ENCODE peak calls at places on chromosomes 11 and 22, in eight cellular contexts. One of them, this sample, is unnamed.

GRCh38 chr11:14638561-14638960 is 5.0 kb upstream of the PDE3B start:
- DNase-seq in brain microvascular endothelial cell: no peak
- DNase-seq in A549: no peak
- DNase-seq in suprapubic skin: no peak
- DNase-seq in choroid plexus epithelial cell: no peak
- DNase-seq in endodermal cell: no peak
- DNase-seq in epithelial cell of proximal tubule: no peak
- DNase-seq in GM23338: no peak
- DNase-seq in this sample: no peak

GRCh38 chr11:117908261-117908895 is 20.8 kb downstream of the TMPRSS13 start:
- DNase-seq in brain microvascular endothelial cell: no peak
- DNase-seq in A549: no peak
- DNase-seq in suprapubic skin: peak
- DNase-seq in choroid plexus epithelial cell: no peak
- DNase-seq in endodermal cell: peak
- DNase-seq in epithelial cell of proximal tubule: no peak
- DNase-seq in GM23338: no peak
- DNase-seq in this sample: no peak

GRCh38 chr22:26406118-26406517 is 22.9 kb upstream of the ASPHD2 start:
- DNase-seq in brain microvascular endothelial cell: peak
- DNase-seq in A549: peak
- DNase-seq in suprapubic skin: no peak
- DNase-seq in choroid plexus epithelial cell: peak
- DNase-seq in endodermal cell: no peak
- DNase-seq in epithelial cell of proximal tubule: no peak
- DNase-seq in GM23338: peak
- DNase-seq in this sample: peak

GRCh38 chr11:108733479-108734116 is 68.7 kb downstream of the DDX10 start:
- DNase-seq in brain microvascular endothelial cell: peak
- DNase-seq in A549: no peak
- DNase-seq in suprapubic skin: no peak
- DNase-seq in choroid plexus epithelial cell: peak
- DNase-seq in endodermal cell: no peak
- DNase-seq in epithelial cell of proximal tubule: peak
- DNase-seq in GM23338: peak
- DNase-seq in this sample: peak

GRCh38 chr11:86708671-86709070 is 36.3 kb upstream of the ME3 start:
- DNase-seq in brain microvascular endothelial cell: no peak
- DNase-seq in A549: no peak
- DNase-seq in suprapubic skin: no peak
- DNase-seq in choroid plexus epithelial cell: no peak
- DNase-seq in endodermal cell: no peak
- DNase-seq in epithelial cell of proximal tubule: no peak
- DNase-seq in GM23338: no peak
- DNase-seq in this sample: no peak

GRCh38 chr11:65224939-65225283 is 36.9 kb upstream of the POLA2 start:
- DNase-seq in brain microvascular endothelial cell: peak
- DNase-seq in A549: peak
- DNase-seq in suprapubic skin: no peak
- DNase-seq in choroid plexus epithelial cell: peak
- DNase-seq in endodermal cell: peak
- DNase-seq in epithelial cell of proximal tubule: no peak
- DNase-seq in GM23338: peak
- DNase-seq in this sample: peak

GRCh38 chr11:126682590-126682989 is 318.0 kb downstream of the KIRREL3 start:
- DNase-seq in brain microvascular endothelial cell: no peak
- DNase-seq in A549: no peak
- DNase-seq in suprapubic skin: no peak
- DNase-seq in choroid plexus epithelial cell: no peak
- DNase-seq in endodermal cell: no peak
- DNase-seq in epithelial cell of proximal tubule: no peak
- DNase-seq in GM23338: no peak
- DNase-seq in this sample: no peak

GRCh38 chr22:45149671-45150070 is 14.1 kb upstream of the NUP50 start:
- DNase-seq in brain microvascular endothelial cell: no peak
- DNase-seq in A549: no peak
- DNase-seq in suprapubic skin: no peak
- DNase-seq in choroid plexus epithelial cell: peak
- DNase-seq in endodermal cell: no peak
- DNase-seq in epithelial cell of proximal tubule: no peak
- DNase-seq in GM23338: no peak
- DNase-seq in this sample: peak

GRCh38 chr22:45268958-45269844 is 15.5 kb upstream of the UPK3A start:
- DNase-seq in brain microvascular endothelial cell: no peak
- DNase-seq in A549: peak
- DNase-seq in suprapubic skin: peak
- DNase-seq in choroid plexus epithelial cell: peak
- DNase-seq in endodermal cell: peak
- DNase-seq in epithelial cell of proximal tubule: no peak
- DNase-seq in GM23338: peak
- DNase-seq in this sample: peak

GRCh38 chr11:19018901-19019300 is 41.6 kb downstream of the MRGPRX2 start:
- DNase-seq in brain microvascular endothelial cell: no peak
- DNase-seq in A549: no peak
- DNase-seq in suprapubic skin: no peak
- DNase-seq in choroid plexus epithelial cell: no peak
- DNase-seq in endodermal cell: peak
- DNase-seq in epithelial cell of proximal tubule: no peak
- DNase-seq in GM23338: peak
- DNase-seq in this sample: no peak

GRCh38 chr11:94183886-94184264 is 55.2 kb downstream of the PANX1 start:
- DNase-seq in brain microvascular endothelial cell: peak
- DNase-seq in A549: peak
- DNase-seq in suprapubic skin: no peak
- DNase-seq in choroid plexus epithelial cell: peak
- DNase-seq in endodermal cell: peak
- DNase-seq in epithelial cell of proximal tubule: no peak
- DNase-seq in GM23338: peak
- DNase-seq in this sample: peak

GRCh38 chr22:23072035-23072910 is 2.0 kb downstream of the GNAZ start:
- DNase-seq in brain microvascular endothelial cell: no peak
- DNase-seq in A549: no peak
- DNase-seq in suprapubic skin: no peak
- DNase-seq in choroid plexus epithelial cell: no peak
- DNase-seq in endodermal cell: no peak
- DNase-seq in epithelial cell of proximal tubule: no peak
- DNase-seq in GM23338: no peak
- DNase-seq in this sample: no peak

GRCh38 chr22:32919629-32920028 is 118.1 kb downstream of the TIMP3 start:
- DNase-seq in brain microvascular endothelial cell: no peak
- DNase-seq in A549: no peak
- DNase-seq in suprapubic skin: no peak
- DNase-seq in choroid plexus epithelial cell: no peak
- DNase-seq in endodermal cell: no peak
- DNase-seq in epithelial cell of proximal tubule: no peak
- DNase-seq in GM23338: no peak
- DNase-seq in this sample: no peak

GRCh38 chr11:131945695-131946094 is 575.3 kb downstream of the NTM start:
- DNase-seq in brain microvascular endothelial cell: no peak
- DNase-seq in A549: no peak
- DNase-seq in suprapubic skin: no peak
- DNase-seq in choroid plexus epithelial cell: no peak
- DNase-seq in endodermal cell: no peak
- DNase-seq in epithelial cell of proximal tubule: no peak
- DNase-seq in GM23338: no peak
- DNase-seq in this sample: no peak

GRCh38 chr22:38235240-38235850 is 33.6 kb downstream of the MAFF start:
- DNase-seq in brain microvascular endothelial cell: no peak
- DNase-seq in A549: no peak
- DNase-seq in suprapubic skin: no peak
- DNase-seq in choroid plexus epithelial cell: no peak
- DNase-seq in endodermal cell: no peak
- DNase-seq in epithelial cell of proximal tubule: no peak
- DNase-seq in GM23338: no peak
- DNase-seq in this sample: no peak

GRCh38 chr22:38238519-38239051 is 34.2 kb downstream of the TMEM184B start:
- DNase-seq in brain microvascular endothelial cell: no peak
- DNase-seq in A549: no peak
- DNase-seq in suprapubic skin: no peak
- DNase-seq in choroid plexus epithelial cell: no peak
- DNase-seq in endodermal cell: no peak
- DNase-seq in epithelial cell of proximal tubule: no peak
- DNase-seq in GM23338: no peak
- DNase-seq in this sample: peak

GRCh38 chr22:38240734-38241252 is 32.0 kb downstream of the TMEM184B start:
- DNase-seq in brain microvascular endothelial cell: peak
- DNase-seq in A549: peak
- DNase-seq in suprapubic skin: no peak
- DNase-seq in choroid plexus epithelial cell: peak
- DNase-seq in endodermal cell: peak
- DNase-seq in epithelial cell of proximal tubule: no peak
- DNase-seq in GM23338: peak
- DNase-seq in this sample: peak

GRCh38 chr22:38236786-38237185 is 35.0 kb downstream of the MAFF start:
- DNase-seq in brain microvascular endothelial cell: no peak
- DNase-seq in A549: no peak
- DNase-seq in suprapubic skin: no peak
- DNase-seq in choroid plexus epithelial cell: no peak
- DNase-seq in endodermal cell: no peak
- DNase-seq in epithelial cell of proximal tubule: no peak
- DNase-seq in GM23338: no peak
- DNase-seq in this sample: no peak

DNA sequence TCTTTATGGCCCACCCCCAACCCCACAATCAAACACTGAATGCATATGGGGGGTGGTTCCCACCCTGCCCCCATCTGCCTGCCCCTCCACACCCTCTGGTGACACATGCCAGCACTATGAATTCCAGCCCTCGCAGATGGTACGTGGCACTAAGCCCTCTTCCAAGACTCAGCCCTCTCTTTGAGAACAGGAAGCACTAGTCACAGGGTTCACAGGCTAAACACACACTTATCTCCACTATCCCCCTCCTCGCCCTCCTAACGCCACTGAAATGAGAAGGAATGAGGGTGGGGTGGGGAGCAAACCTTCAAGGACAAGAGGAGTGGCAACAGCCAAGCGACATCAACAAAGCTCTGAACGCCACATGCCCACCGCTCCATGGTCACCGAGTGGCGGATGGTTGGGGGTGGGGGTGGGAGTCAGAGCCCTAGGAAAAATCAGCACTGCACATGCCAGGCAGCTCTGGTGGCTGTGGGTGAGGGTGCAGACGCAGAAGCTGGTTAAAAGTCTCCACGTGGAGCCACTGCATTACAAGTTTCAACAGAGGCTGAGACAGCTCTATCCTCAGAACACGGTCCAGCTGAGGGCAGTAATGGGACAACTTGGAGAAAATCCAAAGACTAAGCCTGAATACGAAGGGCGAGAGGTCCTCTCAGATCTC is 33.6 kb downstream of the TMEM184B start:
- DNase-seq in brain microvascular endothelial cell: peak
- DNase-seq in A549: peak
- DNase-seq in suprapubic skin: no peak
- DNase-seq in choroid plexus epithelial cell: peak
- DNase-seq in endodermal cell: no peak
- DNase-seq in epithelial cell of proximal tubule: no peak
- DNase-seq in GM23338: no peak
- DNase-seq in this sample: peak
- TF ChIP-seq CTCF in brain microvascular endothelial cell: peak
- TF ChIP-seq CTCF in A549: peak
- TF ChIP-seq CTCF in suprapubic skin: no peak
- TF ChIP-seq CTCF in choroid plexus epithelial cell: peak
- TF ChIP-seq CTCF in endodermal cell: no peak
- TF ChIP-seq CTCF in epithelial cell of proximal tubule: peak
- TF ChIP-seq CTCF in GM23338: no peak
- TF ChIP-seq CTCF in this sample: peak

GRCh38 chr22:31748490-31748889 is 1.4 kb downstream of the PRR14L start:
- DNase-seq in brain microvascular endothelial cell: no peak
- DNase-seq in A549: no peak
- DNase-seq in suprapubic skin: no peak
- DNase-seq in choroid plexus epithelial cell: peak
- DNase-seq in endodermal cell: no peak
- DNase-seq in epithelial cell of proximal tubule: no peak
- DNase-seq in GM23338: peak
- DNase-seq in this sample: no peak

GRCh38 chr22:31743871-31744270 is 6.1 kb downstream of the PRR14L start:
- DNase-seq in brain microvascular endothelial cell: no peak
- DNase-seq in A549: no peak
- DNase-seq in suprapubic skin: no peak
- DNase-seq in choroid plexus epithelial cell: no peak
- DNase-seq in endodermal cell: no peak
- DNase-seq in epithelial cell of proximal tubule: no peak
- DNase-seq in GM23338: no peak
- DNase-seq in this sample: no peak

GRCh38 chr22:31750365-31751284 is 693 bp upstream of the PRR14L start:
- DNase-seq in brain microvascular endothelial cell: no peak
- DNase-seq in A549: no peak
- DNase-seq in suprapubic skin: no peak
- DNase-seq in choroid plexus epithelial cell: no peak
- DNase-seq in endodermal cell: no peak
- DNase-seq in epithelial cell of proximal tubule: no peak
- DNase-seq in GM23338: no peak
- DNase-seq in this sample: no peak

GRCh38 chr22:31749636-31750364 is at the start of gene PRR14L:
- DNase-seq in brain microvascular endothelial cell: peak
- DNase-seq in A549: peak
- DNase-seq in suprapubic skin: peak
- DNase-seq in choroid plexus epithelial cell: peak
- DNase-seq in endodermal cell: peak
- DNase-seq in epithelial cell of proximal tubule: no peak
- DNase-seq in GM23338: peak
- DNase-seq in this sample: peak

GRCh38 chr22:31747441-31747840 is 2.5 kb downstream of the PRR14L start:
- DNase-seq in brain microvascular endothelial cell: no peak
- DNase-seq in A549: no peak
- DNase-seq in suprapubic skin: no peak
- DNase-seq in choroid plexus epithelial cell: no peak
- DNase-seq in endodermal cell: peak
- DNase-seq in epithelial cell of proximal tubule: no peak
- DNase-seq in GM23338: no peak
- DNase-seq in this sample: no peak
- H3K4me3 ChIP-seq in brain microvascular endothelial cell: no peak
- H3K4me3 ChIP-seq in A549: no peak
- H3K4me3 ChIP-seq in suprapubic skin: no peak
- H3K4me3 ChIP-seq in choroid plexus epithelial cell: no peak
- H3K4me3 ChIP-seq in endodermal cell: peak
- H3K4me3 ChIP-seq in epithelial cell of proximal tubule: no peak
- H3K4me3 ChIP-seq in GM23338: peak
- H3K4me3 ChIP-seq in this sample: no peak

GRCh38 chr11:844693-845644 is 2.3 kb downstream of the TSPAN4 start:
- DNase-seq in brain microvascular endothelial cell: no peak
- DNase-seq in A549: peak
- DNase-seq in suprapubic skin: peak
- DNase-seq in choroid plexus epithelial cell: peak
- DNase-seq in endodermal cell: peak
- DNase-seq in epithelial cell of proximal tubule: no peak
- DNase-seq in GM23338: peak
- DNase-seq in this sample: peak
- TF ChIP-seq CTCF in brain microvascular endothelial cell: no peak
- TF ChIP-seq CTCF in A549: no peak
- TF ChIP-seq CTCF in suprapubic skin: no peak
- TF ChIP-seq CTCF in choroid plexus epithelial cell: no peak
- TF ChIP-seq CTCF in endodermal cell: peak
- TF ChIP-seq CTCF in epithelial cell of proximal tubule: no peak
- TF ChIP-seq CTCF in GM23338: no peak
- TF ChIP-seq CTCF in this sample: peak

DNA sequence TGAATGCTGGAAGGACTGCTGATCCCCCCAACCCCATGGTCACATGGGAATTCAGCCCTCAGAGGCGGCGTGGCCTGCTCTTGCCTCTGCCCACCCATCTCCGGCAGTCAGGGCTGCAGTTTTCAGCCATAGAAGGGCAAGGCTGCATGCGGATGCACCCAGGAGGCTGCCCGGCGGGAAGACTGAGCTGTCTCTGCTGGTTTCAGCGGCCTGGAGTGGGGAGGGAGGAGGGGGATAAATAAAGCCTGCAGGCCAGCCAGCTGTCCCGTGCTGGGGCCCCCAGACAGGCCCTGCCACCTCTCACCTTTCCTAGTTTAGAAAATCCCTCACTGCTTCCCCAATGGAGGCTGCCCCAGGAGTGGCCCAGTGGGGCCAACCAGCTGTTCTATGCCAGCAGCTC is 4.8 kb downstream of the MICALL1 start:
- DNase-seq in brain microvascular endothelial cell: no peak
- DNase-seq in A549: no peak
- DNase-seq in suprapubic skin: no peak
- DNase-seq in choroid plexus epithelial cell: no peak
- DNase-seq in endodermal cell: peak
- DNase-seq in epithelial cell of proximal tubule: no peak
- DNase-seq in GM23338: no peak
- DNase-seq in this sample: no peak
- H3K4me3 ChIP-seq in brain microvascular endothelial cell: no peak
- H3K4me3 ChIP-seq in A549: no peak
- H3K4me3 ChIP-seq in suprapubic skin: peak
- H3K4me3 ChIP-seq in choroid plexus epithelial cell: no peak
- H3K4me3 ChIP-seq in endodermal cell: no peak
- H3K4me3 ChIP-seq in epithelial cell of proximal tubule: no peak
- H3K4me3 ChIP-seq in GM23338: no peak
- H3K4me3 ChIP-seq in this sample: no peak